ENCODE peak calls at places on chromosomes 11 and 22, in seven cellular contexts. G is PC-3, A is PC-9, W is HCT116, Z is astrocyte, J is GM23338, U is K562. D is an unnamed sample. For H3K36me3, the result is how much of the 10 kb centered on the place peaks cover.

GRCh38 chr11:128695539-128696221 is 1.8 kb downstream of the FLI1 start:
- DNase-seq in G (no peak), A (no peak), W (no peak), Z (no peak), J (no peak), U (no peak), D (no peak)

GRCh38 chr11:85438328-85438727 is 188.8 kb downstream of the DLG2 start:
- DNase-seq in G (no peak), A (no peak), W (no peak), Z (no peak), J (no peak), U (no peak), D (no peak)

GRCh38 chr11:133679896-133680295 is 147.6 kb upstream of the OPCML start:
- DNase-seq in G (no peak), A (no peak), W (no peak), Z (no peak), J (no peak), U (no peak), D (no peak)

GRCh38 chr11:129998107-129998506 is 4.5 kb downstream of the PRDM10 start:
- DNase-seq in G (no peak), A (no peak), W (no peak), Z (no peak), J (no peak), U (no peak), D (no peak)

GRCh38 chr22:45340323-45340722 is 30.6 kb downstream of the FAM118A start:
- DNase-seq in G (no peak), A (no peak), W (no peak), Z (no peak), J (no peak), U (no peak), D (no peak)

GRCh38 chr11:133608496-133608895 is 76.2 kb upstream of the OPCML start:
- DNase-seq in G (no peak), A (no peak), W (no peak), Z (no peak), J (no peak), U (no peak), D (no peak)

GRCh38 chr11:77027275-77027674 is 6.9 kb upstream of the B3GNT6 start:
- DNase-seq in G (peak), A (peak), W (no peak), Z (peak), J (no peak), U (no peak), D (no peak)

GRCh38 chr11:67082071-67082791 is 25.6 kb downstream of the RHOD start:
- DNase-seq in G (no peak), A (no peak), W (no peak), Z (no peak), J (peak), U (peak), D (no peak)

GRCh38 chr11:17197431-17197898 is 10.3 kb downstream of the PIK3C2A start:
- DNase-seq in G (peak), A (peak), W (no peak), Z (peak), J (no peak), U (no peak), D (no peak)

GRCh38 chr11:67309166-67309565 is 5.8 kb downstream of the SSH3 start:
- DNase-seq in G (no peak), A (no peak), W (no peak), Z (no peak), J (no peak), U (no peak), D (no peak)

GRCh38 chr11:33690290-33691050 is 10.2 kb downstream of the C11orf91 start:
- DNase-seq in G (peak), A (peak), W (peak), Z (peak), J (no peak), U (peak), D (peak)

GRCh38 chr11:126282742-126283591 is at the start of gene TIRAP:
- DNase-seq in G (peak), A (peak), W (no peak), Z (peak), J (peak), U (peak), D (no peak)

GRCh38 chr22:29306175-29306829 is at the start of gene GAS2L1:
- DNase-seq in G (peak), A (peak), W (peak), Z (peak), J (peak), U (peak), D (no peak)

GRCh38 chr11:133893381-133893780 is 48.1 kb upstream of the SPATA19 start:
- DNase-seq in G (no peak), A (no peak), W (no peak), Z (no peak), J (no peak), U (no peak), D (no peak)

GRCh38 chr11:87300640-87301381 is 263.1 kb downstream of the TMEM135 start:
- DNase-seq in G (peak), A (no peak), W (no peak), Z (no peak), J (no peak), U (peak), D (no peak)

GRCh38 chr11:86575208-86575855 is 97.1 kb downstream of the ME3 start:
- DNase-seq in G (no peak), A (no peak), W (no peak), Z (peak), J (no peak), U (no peak), D (no peak)

GRCh38 chr11:92269021-92269420 is 44.4 kb downstream of the FAT3 start:
- DNase-seq in G (peak), A (peak), W (no peak), Z (peak), J (peak), U (no peak), D (no peak)

GRCh38 chr22:32183625-32184024 is 21.2 kb downstream of the RFPL2 start:
- DNase-seq in G (no peak), A (no peak), W (no peak), Z (no peak), J (no peak), U (no peak), D (no peak)

GRCh38 chr11:5280582-5281102 is 10.9 kb upstream of the HBE1 start:
- DNase-seq in G (peak), A (peak), W (peak), Z (peak), J (peak), U (peak), D (peak)

GRCh38 chr11:128716661-128717210 is 22.9 kb downstream of the FLI1 start:
- DNase-seq in G (no peak), A (no peak), W (no peak), Z (peak), J (peak), U (no peak), D (no peak)

GRCh38 chr11:124085583-124085982 is 29.7 kb upstream of the VWA5A start:
- DNase-seq in G (peak), A (no peak), W (no peak), Z (peak), J (no peak), U (no peak), D (no peak)

GRCh38 chr11:83024270-83024854 is 47.3 kb downstream of the RAB30 start:
- DNase-seq in G (no peak), A (no peak), W (no peak), Z (no peak), J (no peak), U (no peak), D (no peak)

GRCh38 chr11:132054822-132055221 is 684.4 kb downstream of the NTM start:
- DNase-seq in G (peak), A (no peak), W (no peak), Z (peak), J (no peak), U (no peak), D (peak)

GRCh38 chr11:23494981-23495380 is 634.7 kb upstream of the CCDC179 start:
- DNase-seq in G (peak), A (no peak), W (no peak), Z (no peak), J (no peak), U (no peak), D (no peak)

GRCh38 chr11:121478226-121478894 is 25.6 kb upstream of the SORL1-AS1 start:
- DNase-seq in G (peak), A (peak), W (no peak), Z (no peak), J (no peak), U (no peak), D (no peak)

GRCh38 chr22:26648011-26648497 is 9.3 kb upstream of the MIAT start:
- DNase-seq in G (no peak), A (no peak), W (no peak), Z (no peak), J (peak), U (no peak), D (no peak)

GRCh38 chr11:17751558-17751957 is 17.0 kb downstream of the KCNC1 start:
- DNase-seq in G (no peak), A (no peak), W (no peak), Z (no peak), J (no peak), U (no peak), D (no peak)

GRCh38 chr11:77113382-77114088 is 10.9 kb downstream of the OMP start:
- DNase-seq in G (peak), A (no peak), W (no peak), Z (no peak), J (peak), U (peak), D (no peak)

GRCh38 chr11:1077033-1077416 is 2.4 kb downstream of the MUC2 start:
- DNase-seq in G (no peak), A (no peak), W (no peak), Z (no peak), J (no peak), U (no peak), D (no peak)

GRCh38 chr11:64224891-64225607 is 937 bp downstream of the TRPT1 start:
- DNase-seq in G (no peak), A (no peak), W (no peak), Z (no peak), J (no peak), U (peak), D (no peak)

GRCh38 chr22:42269407-42270177 is 861 bp downstream of the TCF20 start:
- DNase-seq in G (peak), A (peak), W (peak), Z (peak), J (peak), U (peak), D (no peak)

GRCh38 chr22:35191412-35191811 is 65.9 kb upstream of the HMGXB4 start:
- DNase-seq in G (peak), A (peak), W (peak), Z (peak), J (no peak), U (no peak), D (no peak)

GRCh38 chr11:45646275-45646970 is 19.0 kb downstream of the CHST1 start:
- DNase-seq in G (peak), A (no peak), W (peak), Z (no peak), J (peak), U (peak), D (no peak)

DNA sequence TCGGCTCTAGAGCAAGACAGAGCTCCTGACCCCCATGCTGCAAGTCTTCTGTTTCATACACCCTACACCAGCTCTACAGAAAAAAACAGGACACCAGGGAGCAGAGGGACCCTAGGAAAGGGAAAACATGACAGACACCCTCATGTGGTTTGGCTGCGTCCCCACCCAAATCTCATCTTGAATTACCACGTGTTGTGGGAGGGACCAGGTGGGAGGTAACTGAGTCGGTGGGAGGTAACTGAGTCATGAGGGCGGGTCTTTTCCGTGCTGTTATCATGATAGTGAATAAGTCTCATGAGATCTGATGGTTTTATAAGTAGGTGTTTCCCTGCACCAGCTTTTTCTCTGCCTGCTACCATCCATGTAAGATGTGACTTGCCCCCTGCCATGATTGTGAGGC is 6.6 kb upstream of the C22orf39 start:
- DNase-seq in G (no peak), A (no peak), W (no peak), Z (no peak), J (no peak), U (no peak), D (no peak)
- H3K36me3 ChIP-seq in G (under half), A (under half), W (under half), Z (half or more), J (under half), U (half or more), D (under half)

GRCh38 chr11:10857604-10858504 is at the start of gene ZBED5:
- DNase-seq in G (peak), A (peak), W (peak), Z (peak), J (peak), U (peak), D (peak)

GRCh38 chr11:10856689-10857603 is 907 bp downstream of the ZBED5 start:
- DNase-seq in G (peak), A (no peak), W (no peak), Z (peak), J (peak), U (peak), D (no peak)

GRCh38 chr11:10861799-10862198 is 3.9 kb upstream of the ZBED5 start:
- DNase-seq in G (no peak), A (no peak), W (no peak), Z (no peak), J (no peak), U (no peak), D (no peak)

GRCh38 chr11:10861047-10861446 is 3.2 kb upstream of the ZBED5 start:
- DNase-seq in G (no peak), A (no peak), W (no peak), Z (no peak), J (no peak), U (no peak), D (no peak)

GRCh38 chr11:10858505-10859360 is 880 bp upstream of the ZBED5 start:
- DNase-seq in G (peak), A (no peak), W (no peak), Z (no peak), J (peak), U (peak), D (no peak)
- H3K4me2 ChIP-seq in G (peak), A (peak), W (peak), Z (peak), J (peak), U (peak), D (peak)

DNA sequence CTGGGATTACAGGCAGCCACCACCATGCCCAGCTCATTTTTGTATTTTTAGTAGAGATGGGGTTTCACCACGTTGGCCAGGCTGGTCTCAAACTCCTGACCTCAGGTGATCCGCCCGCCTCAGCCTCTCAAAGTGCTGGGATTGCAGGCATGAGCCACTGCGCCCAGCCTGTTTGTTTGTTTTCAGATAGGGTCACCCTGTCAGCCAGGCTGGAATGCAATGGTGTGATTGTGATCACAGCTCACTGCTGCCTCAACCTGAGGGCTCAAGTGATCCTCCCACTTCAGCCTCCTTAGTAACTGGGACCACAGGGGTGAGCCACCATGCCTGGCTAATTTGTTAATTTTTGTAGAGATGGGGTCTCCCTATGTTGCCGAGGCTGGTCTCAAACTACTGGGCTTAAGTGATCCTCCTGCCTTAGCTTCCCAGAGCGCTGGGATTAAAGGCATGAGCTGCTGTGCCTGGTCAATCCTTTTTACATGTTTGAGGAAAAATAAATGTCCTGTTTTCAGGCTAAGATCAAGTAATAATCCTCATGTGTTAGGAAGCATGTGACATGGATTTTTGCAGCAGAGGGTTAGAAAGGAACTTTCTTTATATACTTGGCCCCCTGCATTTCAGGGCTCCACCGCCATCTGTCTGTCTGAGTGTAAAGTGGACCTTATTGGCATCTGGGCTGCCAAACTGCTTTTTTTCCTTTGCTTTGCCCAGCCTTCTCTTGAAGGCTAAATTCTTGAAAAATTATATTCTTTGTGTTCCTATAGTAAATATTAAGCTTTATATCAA is 4.8 kb upstream of the SLC3A2 start:
- DNase-seq in G (no peak), A (no peak), W (no peak), Z (no peak), J (no peak), U (no peak), D (no peak)
- TF ChIP-seq CTCF in G (no peak), A (no peak), W (no peak), Z (no peak), J (peak), U (no peak), D (no peak)

GRCh38 chr11:70364745-70365535 is 33.4 kb upstream of the CTTN start:
- DNase-seq in G (no peak), A (no peak), W (no peak), Z (no peak), J (no peak), U (no peak), D (no peak)

GRCh38 chr11:70360211-70360610 is 38.1 kb upstream of the CTTN start:
- DNase-seq in G (no peak), A (no peak), W (no peak), Z (no peak), J (no peak), U (no peak), D (no peak)

GRCh38 chr11:70364198-70364597 is 34.1 kb upstream of the CTTN start:
- DNase-seq in G (no peak), A (no peak), W (no peak), Z (peak), J (no peak), U (no peak), D (no peak)

GRCh38 chr11:70358797-70359196 is 39.5 kb upstream of the CTTN start:
- DNase-seq in G (no peak), A (no peak), W (no peak), Z (no peak), J (no peak), U (no peak), D (no peak)

DNA sequence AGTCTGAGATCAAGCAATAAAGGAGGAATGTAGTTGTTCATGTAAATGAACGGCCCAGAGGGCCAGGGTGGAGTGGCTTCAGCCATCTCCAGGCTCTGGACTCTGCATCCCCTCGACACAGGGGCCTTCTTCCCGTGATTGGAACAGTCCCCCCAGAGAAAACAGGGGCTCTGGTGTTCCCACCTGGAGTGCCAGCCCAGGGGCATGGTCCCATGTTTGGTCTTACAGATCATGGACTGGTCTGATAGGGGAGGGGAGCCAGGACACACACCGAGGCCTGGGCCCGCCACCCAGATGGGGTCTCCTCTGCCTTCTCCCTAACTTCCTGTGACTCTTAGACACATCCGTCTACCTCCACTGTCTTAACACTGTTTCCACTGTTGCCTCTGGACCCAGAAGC is 38.5 kb upstream of the CTTN start:
- DNase-seq in G (no peak), A (no peak), W (no peak), Z (no peak), J (no peak), U (no peak), D (no peak)
- H3K36me3 ChIP-seq in G (half or more), A (under half), W (under half), Z (under half), J (under half), U (half or more), D (under half)

DNA sequence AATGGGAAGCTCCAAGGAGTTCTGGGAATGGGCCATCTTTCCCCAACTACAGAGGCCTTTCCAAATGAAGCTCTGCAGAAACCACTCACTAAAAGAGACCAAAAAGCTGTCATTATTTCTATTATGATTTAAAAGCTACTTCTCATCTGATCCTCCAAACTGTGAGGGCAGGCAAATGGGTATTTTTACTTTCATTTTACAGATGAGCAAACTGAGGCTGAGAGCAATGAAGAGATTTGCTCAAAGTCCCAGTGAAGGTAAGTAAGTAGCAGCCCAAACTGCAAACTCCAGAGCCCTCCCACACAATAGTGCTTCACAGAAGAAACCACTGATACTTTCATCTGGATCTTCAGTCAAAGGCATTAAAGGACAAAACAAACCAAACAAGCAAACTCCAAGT is 1.4 kb downstream of the RSPH14 start:
- DNase-seq in G (no peak), A (no peak), W (no peak), Z (no peak), J (no peak), U (no peak), D (no peak)
- H3K4me2 ChIP-seq in G (no peak), A (no peak), W (no peak), Z (no peak), J (no peak), U (no peak), D (no peak)